ENCODE peak calls at places on chromosomes 6 and 20, in six cellular contexts. Y, Q, D, R, F and W are unnamed samples.

GRCh38 chr20:61937146-61937962 is 128.3 kb downstream of the TAF4 start:
- DNase-seq in R (no peak), D (no peak), F (no peak), Y (no peak), Q (no peak), W (peak; percentile 14)

GRCh38 chr6:124882580-124883393 is 79.5 kb upstream of the RNF217 start:
- DNase-seq in Y (no peak), R (no peak), Q (no peak), F (no peak), D (no peak), W (no peak)

GRCh38 chr6:45951771-45952529 is 63.7 kb downstream of the CLIC5 start:
- DNase-seq in F (no peak), Q (no peak), Y (no peak), R (no peak), D (no peak), W (no peak)

GRCh38 chr6:153526479-153526878 is 395.4 kb upstream of the RGS17 start:
- DNase-seq in R (no peak), D (no peak), Q (no peak), Y (no peak), F (no peak), W (no peak)

GRCh38 chr20:13205848-13206434 is 15.1 kb upstream of the ISM1 start:
- DNase-seq in F (no peak), D (no peak), Y (peak; percentile 30), R (no peak), Q (no peak), W (no peak)

GRCh38 chr20:32089637-32090330 is 19.7 kb upstream of the TM9SF4 start:
- DNase-seq in R (no peak), Y (no peak), F (no peak), D (no peak), Q (no peak), W (no peak)

GRCh38 chr6:81768150-81768942 is 15.9 kb upstream of the TENT5A start:
- DNase-seq in F (no peak), Y (no peak), Q (no peak), R (no peak), D (no peak), W (no peak)

GRCh38 chr6:1116149-1116548 is 195.7 kb upstream of the FOXQ1 start:
- DNase-seq in F (no peak), R (no peak), Q (no peak), Y (no peak), D (no peak), W (no peak)

GRCh38 chr6:3669916-3670315 is 81.6 kb downstream of the PXDC1 start:
- DNase-seq in D (no peak), F (no peak), Y (no peak), Q (no peak), R (no peak), W (no peak)

GRCh38 chr20:38321959-38322598 is 18.1 kb downstream of the BPI start:
- DNase-seq in R (peak; percentile 51), D (peak; percentile 84), F (peak; percentile 73), Y (peak; percentile 37), Q (no peak), W (no peak)

GRCh38 chr6:30816791-30817739 is 67.3 kb upstream of the DDR1 start:
- DNase-seq in D (no peak), Q (no peak), Y (no peak), F (no peak), R (no peak), W (no peak)

GRCh38 chr6:87968435-87969278 is 79.0 kb upstream of the SPACA1 start:
- DNase-seq in Y (peak; percentile 78), D (peak; percentile 20), Q (no peak), R (no peak), F (no peak), W (peak; percentile 32)

GRCh38 chr20:36320261-36320897 is 14.2 kb downstream of the DLGAP4 start:
- DNase-seq in Y (no peak), F (no peak), Q (no peak), R (no peak), D (no peak), W (no peak)

GRCh38 chr20:59825563-59825920 is 107.9 kb downstream of the SYCP2 start:
- DNase-seq in R (no peak), F (no peak), Y (no peak), D (no peak), Q (no peak), W (no peak)

GRCh38 chr6:157985378-157986155 is 3.9 kb downstream of the SYNJ2 start:
- DNase-seq in Y (peak; percentile 70), R (no peak), F (no peak), D (no peak), Q (no peak), W (no peak)

GRCh38 chr20:57598060-57598459 is 22.2 kb downstream of the ZBP1 start:
- DNase-seq in R (no peak), F (no peak), Q (no peak), D (no peak), Y (no peak), W (no peak)

GRCh38 chr6:51814418-51814817 is 273.0 kb downstream of the PKHD1 start:
- DNase-seq in Y (peak; percentile 97), F (no peak), R (no peak), D (no peak), Q (no peak), W (no peak)

GRCh38 chr6:10954590-10955010 is 67.7 kb downstream of the SYCP2L start:
- DNase-seq in Y (no peak), F (peak; percentile 68), Q (peak; percentile 69), D (peak; percentile 65), R (no peak), W (peak; percentile 82)

GRCh38 chr6:1604347-1604990 is 5.2 kb upstream of the FOXC1 start:
- DNase-seq in D (peak; percentile 51), F (peak; percentile 89), Y (no peak), R (peak; percentile 34), Q (peak; percentile 51), W (peak; percentile 85)

GRCh38 chr6:116444092-116444491 is 17.1 kb upstream of the CALHM6 start:
- DNase-seq in Q (no peak), R (no peak), Y (peak; percentile 1), F (peak; percentile 30), D (peak; percentile 28), W (no peak)

GRCh38 chr6:165766457-165766856 is 103.4 kb upstream of the PDE10A start:
- DNase-seq in D (no peak), R (no peak), F (no peak), Q (no peak), Y (no peak), W (no peak)

GRCh38 chr20:22711981-22712755 is 127.8 kb upstream of the FOXA2 start:
- DNase-seq in F (no peak), R (no peak), Q (no peak), Y (no peak), D (no peak), W (no peak)

GRCh38 chr20:16760431-16761304 is 12.5 kb downstream of the OTOR start:
- DNase-seq in Y (no peak), Q (no peak), F (peak; percentile 2), D (no peak), R (no peak), W (no peak)

GRCh38 chr6:40343887-40344565 is 243.1 kb downstream of the LRFN2 start:
- DNase-seq in Q (no peak), F (no peak), Y (no peak), D (no peak), R (no peak), W (no peak)

GRCh38 chr6:44180406-44180805 is 21.8 kb downstream of the CAPN11 start:
- DNase-seq in D (no peak), Q (no peak), F (no peak), Y (no peak), R (no peak), W (peak; percentile 1)

GRCh38 chr6:133701633-133702331 is 187.1 kb upstream of the TCF21 start:
- DNase-seq in D (no peak), Q (no peak), Y (no peak), R (no peak), F (no peak), W (peak; percentile 58)

GRCh38 chr6:119276211-119276610 is 73.3 kb downstream of the MAN1A1 start:
- DNase-seq in D (peak; percentile 17), Q (no peak), F (no peak), Y (no peak), R (no peak), W (no peak)

GRCh38 chr20:62141397-62142251 is 1.6 kb downstream of the PSMA7 start:
- DNase-seq in Y (peak; percentile 24), D (no peak), F (no peak), Q (no peak), R (no peak), W (no peak)

GRCh38 chr6:4774715-4775590 is 1.3 kb upstream of the CDYL start:
- DNase-seq in Q (no peak), R (no peak), Y (no peak), D (peak; percentile 19), F (no peak), W (no peak)

GRCh38 chr6:130713144-130713543 is 114.1 kb upstream of the SMLR1 start:
- DNase-seq in D (peak; percentile 75), F (no peak), R (no peak), Y (no peak), Q (no peak), W (no peak)

GRCh38 chr6:149860834-149861602 is 3.1 kb downstream of the LRP11 start:
- DNase-seq in Y (peak; percentile 18), R (no peak), F (no peak), D (no peak), Q (no peak), W (no peak)